ENCODE peak calls at places on chromosomes 1 and 21, in eight cellular contexts. One of them, this sample, is unnamed. For H3K27me3, the result is how much of the 10 kb centered on the place peaks cover.

GRCh38 chr1:10767282-10767681 is 29.2 kb downstream of the CASZ1 start:
- DNase-seq in hepatocyte: no peak
- DNase-seq in endothelial cell of umbilical vein: no peak
- DNase-seq in AG04450: no peak
- DNase-seq in CD4-positive, alpha-beta T cell: no peak
- DNase-seq in body of pancreas: no peak
- DNase-seq in adrenal gland: no peak
- DNase-seq in mesendoderm: no peak
- DNase-seq in this sample: no peak

GRCh38 chr1:174364996-174365760 is 82.6 kb upstream of the GPR52 start:
- DNase-seq in AG04450: no peak
- DNase-seq in body of pancreas: no peak
- DNase-seq in hepatocyte: no peak
- DNase-seq in mesendoderm: no peak
- DNase-seq in adrenal gland: no peak
- DNase-seq in CD4-positive, alpha-beta T cell: no peak
- DNase-seq in endothelial cell of umbilical vein: no peak
- DNase-seq in this sample: no peak

GRCh38 chr1:23905461-23906025 is 7.6 kb downstream of the CNR2 start:
- DNase-seq in CD4-positive, alpha-beta T cell: no peak
- DNase-seq in body of pancreas: no peak
- DNase-seq in mesendoderm: no peak
- DNase-seq in hepatocyte: no peak
- DNase-seq in adrenal gland: no peak
- DNase-seq in AG04450: no peak
- DNase-seq in endothelial cell of umbilical vein: no peak
- DNase-seq in this sample: no peak

GRCh38 chr1:12209495-12209832 is 20.4 kb upstream of the VPS13D start:
- DNase-seq in hepatocyte: no peak
- DNase-seq in adrenal gland: no peak
- DNase-seq in endothelial cell of umbilical vein: no peak
- DNase-seq in CD4-positive, alpha-beta T cell: no peak
- DNase-seq in AG04450: no peak
- DNase-seq in body of pancreas: no peak
- DNase-seq in mesendoderm: no peak
- DNase-seq in this sample: no peak

GRCh38 chr21:27464643-27465042 is 497.8 kb upstream of the ADAMTS5 start:
- DNase-seq in AG04450: no peak
- DNase-seq in CD4-positive, alpha-beta T cell: no peak
- DNase-seq in body of pancreas: no peak
- DNase-seq in mesendoderm: no peak
- DNase-seq in endothelial cell of umbilical vein: peak
- DNase-seq in hepatocyte: no peak
- DNase-seq in adrenal gland: no peak
- DNase-seq in this sample: no peak

GRCh38 chr1:222994506-222995229 is 148.4 kb downstream of the TLR5 start:
- DNase-seq in endothelial cell of umbilical vein: peak
- DNase-seq in mesendoderm: peak
- DNase-seq in adrenal gland: no peak
- DNase-seq in AG04450: peak
- DNase-seq in body of pancreas: no peak
- DNase-seq in hepatocyte: no peak
- DNase-seq in CD4-positive, alpha-beta T cell: no peak
- DNase-seq in this sample: no peak

GRCh38 chr1:195745170-195746009 is 862.9 kb downstream of the KCNT2 start:
- DNase-seq in hepatocyte: no peak
- DNase-seq in AG04450: no peak
- DNase-seq in body of pancreas: no peak
- DNase-seq in CD4-positive, alpha-beta T cell: no peak
- DNase-seq in mesendoderm: no peak
- DNase-seq in endothelial cell of umbilical vein: no peak
- DNase-seq in adrenal gland: no peak
- DNase-seq in this sample: no peak

GRCh38 chr1:219798283-219799030 is 129.9 kb downstream of the SLC30A10 start:
- DNase-seq in AG04450: no peak
- DNase-seq in adrenal gland: no peak
- DNase-seq in CD4-positive, alpha-beta T cell: no peak
- DNase-seq in mesendoderm: no peak
- DNase-seq in body of pancreas: no peak
- DNase-seq in endothelial cell of umbilical vein: no peak
- DNase-seq in hepatocyte: no peak
- DNase-seq in this sample: no peak

GRCh38 chr1:154595621-154596020 is 12.4 kb downstream of the ADAR start:
- DNase-seq in hepatocyte: no peak
- DNase-seq in endothelial cell of umbilical vein: no peak
- DNase-seq in adrenal gland: no peak
- DNase-seq in mesendoderm: no peak
- DNase-seq in CD4-positive, alpha-beta T cell: no peak
- DNase-seq in body of pancreas: no peak
- DNase-seq in AG04450: no peak
- DNase-seq in this sample: no peak

GRCh38 chr1:55310517-55310927 is 95.4 kb upstream of the USP24 start:
- DNase-seq in hepatocyte: peak
- DNase-seq in mesendoderm: peak
- DNase-seq in endothelial cell of umbilical vein: peak
- DNase-seq in AG04450: peak
- DNase-seq in adrenal gland: no peak
- DNase-seq in body of pancreas: no peak
- DNase-seq in CD4-positive, alpha-beta T cell: no peak
- DNase-seq in this sample: no peak

GRCh38 chr21:26849428-26850115 is 4.4 kb upstream of the ADAMTS1 start:
- DNase-seq in hepatocyte: peak
- DNase-seq in adrenal gland: no peak
- DNase-seq in CD4-positive, alpha-beta T cell: no peak
- DNase-seq in AG04450: no peak
- DNase-seq in endothelial cell of umbilical vein: peak
- DNase-seq in body of pancreas: no peak
- DNase-seq in mesendoderm: peak
- DNase-seq in this sample: no peak

GRCh38 chr1:15847100-15847892 is at the start of gene SPEN:
- DNase-seq in CD4-positive, alpha-beta T cell: peak
- DNase-seq in endothelial cell of umbilical vein: peak
- DNase-seq in body of pancreas: peak
- DNase-seq in hepatocyte: peak
- DNase-seq in adrenal gland: peak
- DNase-seq in AG04450: peak
- DNase-seq in mesendoderm: peak
- DNase-seq in this sample: peak

GRCh38 chr1:71307451-71307850 is 226.6 kb upstream of the ZRANB2 start:
- DNase-seq in AG04450: peak
- DNase-seq in hepatocyte: no peak
- DNase-seq in CD4-positive, alpha-beta T cell: no peak
- DNase-seq in adrenal gland: no peak
- DNase-seq in body of pancreas: no peak
- DNase-seq in mesendoderm: peak
- DNase-seq in endothelial cell of umbilical vein: peak
- DNase-seq in this sample: no peak

GRCh38 chr1:214002472-214002871 is 14.7 kb downstream of the PROX1 start:
- DNase-seq in adrenal gland: no peak
- DNase-seq in CD4-positive, alpha-beta T cell: no peak
- DNase-seq in hepatocyte: peak
- DNase-seq in endothelial cell of umbilical vein: peak
- DNase-seq in mesendoderm: no peak
- DNase-seq in body of pancreas: peak
- DNase-seq in AG04450: no peak
- DNase-seq in this sample: no peak

GRCh38 chr1:100631015-100631521 is 88.5 kb upstream of the VCAM1 start:
- DNase-seq in body of pancreas: no peak
- DNase-seq in AG04450: peak
- DNase-seq in adrenal gland: no peak
- DNase-seq in endothelial cell of umbilical vein: peak
- DNase-seq in mesendoderm: no peak
- DNase-seq in CD4-positive, alpha-beta T cell: no peak
- DNase-seq in hepatocyte: no peak
- DNase-seq in this sample: no peak

GRCh38 chr1:100628631-100629081 is 90.7 kb downstream of the GPR88 start:
- DNase-seq in endothelial cell of umbilical vein: peak
- DNase-seq in CD4-positive, alpha-beta T cell: no peak
- DNase-seq in adrenal gland: peak
- DNase-seq in mesendoderm: no peak
- DNase-seq in AG04450: no peak
- DNase-seq in body of pancreas: no peak
- DNase-seq in hepatocyte: no peak
- DNase-seq in this sample: no peak

GRCh38 chr1:100627936-100628335 is 90.0 kb downstream of the GPR88 start:
- DNase-seq in AG04450: no peak
- DNase-seq in hepatocyte: no peak
- DNase-seq in adrenal gland: no peak
- DNase-seq in body of pancreas: no peak
- DNase-seq in mesendoderm: no peak
- DNase-seq in CD4-positive, alpha-beta T cell: no peak
- DNase-seq in endothelial cell of umbilical vein: peak
- DNase-seq in this sample: no peak

GRCh38 chr1:100627018-100627716 is 89.2 kb downstream of the GPR88 start:
- DNase-seq in adrenal gland: no peak
- DNase-seq in CD4-positive, alpha-beta T cell: no peak
- DNase-seq in endothelial cell of umbilical vein: peak
- DNase-seq in AG04450: peak
- DNase-seq in body of pancreas: no peak
- DNase-seq in mesendoderm: no peak
- DNase-seq in hepatocyte: no peak
- DNase-seq in this sample: no peak

DNA sequence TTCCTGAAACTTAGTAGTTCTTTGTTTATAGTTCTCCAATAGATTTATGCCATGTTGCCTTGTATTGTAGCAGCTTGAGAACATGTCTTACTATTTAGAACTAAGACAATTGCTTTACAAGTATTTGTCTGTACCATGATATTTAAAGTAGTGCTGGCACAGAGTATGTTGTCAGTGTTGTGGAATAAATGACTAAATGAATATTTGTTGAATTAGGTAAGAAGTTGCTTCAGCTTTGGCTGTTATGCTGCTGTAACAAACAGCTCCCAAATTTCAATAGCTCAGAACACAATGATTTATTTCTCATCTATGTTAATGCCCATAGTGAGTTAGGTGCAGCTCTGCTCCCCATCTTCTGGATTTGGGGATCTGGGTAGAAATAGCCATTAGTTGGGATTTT is 90.2 kb upstream of the VCAM1 start:
- DNase-seq in endothelial cell of umbilical vein: peak
- DNase-seq in mesendoderm: no peak
- DNase-seq in hepatocyte: no peak
- DNase-seq in adrenal gland: no peak
- DNase-seq in CD4-positive, alpha-beta T cell: no peak
- DNase-seq in AG04450: no peak
- DNase-seq in body of pancreas: no peak
- DNase-seq in this sample: no peak
- H3K27ac ChIP-seq in endothelial cell of umbilical vein: no peak
- H3K27ac ChIP-seq in mesendoderm: no peak
- H3K27ac ChIP-seq in hepatocyte: no peak
- H3K27ac ChIP-seq in adrenal gland: peak
- H3K27ac ChIP-seq in CD4-positive, alpha-beta T cell: no peak
- H3K27ac ChIP-seq in AG04450: no peak
- H3K27ac ChIP-seq in body of pancreas: no peak
- H3K27ac ChIP-seq in this sample: no peak

DNA sequence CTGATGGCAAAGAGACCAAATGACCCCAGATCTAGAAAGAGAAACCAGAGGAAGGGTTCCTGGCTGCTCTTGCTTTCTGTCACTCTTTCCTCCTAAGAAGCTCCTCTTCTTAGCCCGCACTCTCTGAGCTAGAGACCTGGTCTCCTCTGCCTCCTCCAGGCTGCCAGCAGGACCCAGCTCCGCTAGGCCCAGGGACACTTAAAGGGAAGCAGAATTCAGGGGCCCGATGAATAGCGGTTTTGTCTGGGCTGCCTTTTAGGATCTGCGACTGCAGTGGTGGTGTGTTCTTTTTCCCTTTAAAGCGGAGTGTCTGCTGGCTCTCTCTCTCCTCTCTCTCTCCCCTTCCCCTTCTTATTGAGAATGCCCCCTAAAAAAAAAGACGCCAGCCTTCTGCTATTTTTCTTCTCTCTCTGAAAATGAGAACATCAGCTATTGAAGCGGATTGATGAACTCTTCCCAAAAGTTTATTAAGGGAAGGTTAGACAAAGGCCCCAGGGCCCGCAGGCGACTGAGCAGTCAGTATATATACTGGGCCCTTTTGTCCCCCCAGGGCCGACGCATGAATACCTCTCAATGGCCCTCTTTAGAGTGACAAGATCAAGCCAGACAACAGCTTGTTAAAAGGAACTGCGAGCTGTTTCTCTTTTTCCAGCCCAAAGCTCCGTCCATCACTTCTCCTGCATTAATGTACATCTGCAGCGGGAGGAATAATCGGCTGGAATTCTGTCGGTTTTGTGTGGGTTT is 27.0 kb downstream of the PAX7 start:
- DNase-seq in adrenal gland: no peak
- DNase-seq in endothelial cell of umbilical vein: no peak
- DNase-seq in body of pancreas: no peak
- DNase-seq in CD4-positive, alpha-beta T cell: no peak
- DNase-seq in AG04450: no peak
- DNase-seq in mesendoderm: no peak
- DNase-seq in hepatocyte: no peak
- DNase-seq in this sample: no peak
- H3K27me3 ChIP-seq in adrenal gland: under half
- H3K27me3 ChIP-seq in endothelial cell of umbilical vein: under half
- H3K27me3 ChIP-seq in body of pancreas: under half
- H3K27me3 ChIP-seq in CD4-positive, alpha-beta T cell: under half
- H3K27me3 ChIP-seq in AG04450: under half
- H3K27me3 ChIP-seq in mesendoderm: under half
- H3K27me3 ChIP-seq in hepatocyte: half or more
- H3K27me3 ChIP-seq in this sample: half or more

DNA sequence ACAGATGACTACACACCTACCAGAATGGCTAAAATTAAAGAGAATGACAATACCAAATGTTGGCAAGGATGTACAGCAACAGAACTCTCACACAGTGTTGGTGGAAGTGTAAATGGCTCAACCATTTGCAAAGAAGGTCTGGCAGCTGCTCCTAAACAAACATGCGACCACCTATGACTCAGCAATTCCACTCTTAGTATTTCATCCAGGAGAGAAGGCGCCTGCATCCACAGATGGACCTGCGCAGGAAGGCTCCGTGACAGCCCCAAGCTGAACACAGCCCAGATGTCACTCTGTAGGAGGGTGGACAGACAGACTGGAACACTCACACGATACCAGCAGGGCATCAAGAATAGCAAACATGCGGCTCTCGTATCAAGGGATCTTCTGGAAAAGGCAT is 6.7 kb downstream of the PTTG1IP start:
- DNase-seq in endothelial cell of umbilical vein: peak
- DNase-seq in mesendoderm: peak
- DNase-seq in CD4-positive, alpha-beta T cell: no peak
- DNase-seq in body of pancreas: no peak
- DNase-seq in AG04450: no peak
- DNase-seq in hepatocyte: peak
- DNase-seq in adrenal gland: no peak
- DNase-seq in this sample: no peak
- H3K27ac ChIP-seq in endothelial cell of umbilical vein: peak
- H3K27ac ChIP-seq in mesendoderm: no peak
- H3K27ac ChIP-seq in CD4-positive, alpha-beta T cell: no peak
- H3K27ac ChIP-seq in body of pancreas: no peak
- H3K27ac ChIP-seq in AG04450: no peak
- H3K27ac ChIP-seq in hepatocyte: peak
- H3K27ac ChIP-seq in adrenal gland: no peak
- H3K27ac ChIP-seq in this sample: no peak

DNA sequence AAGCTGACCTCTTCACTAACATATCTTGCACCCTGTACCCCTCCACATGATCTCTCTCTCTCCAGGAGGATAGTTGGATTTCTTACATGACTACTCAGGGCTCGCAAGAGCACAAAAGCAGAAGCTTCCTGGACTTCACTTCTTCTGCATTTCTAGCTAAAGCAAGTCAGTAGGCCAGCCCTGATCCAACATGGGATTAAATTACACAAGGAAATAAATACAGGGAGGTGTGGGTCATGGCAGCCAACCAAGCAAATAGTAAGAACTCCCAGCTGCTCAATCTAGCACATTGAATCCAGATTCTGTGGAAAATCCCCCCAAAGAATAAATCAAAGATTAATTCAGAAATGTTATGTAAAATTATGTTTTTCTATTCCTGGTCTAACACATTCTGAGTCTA is 33.3 kb downstream of the KLHDC7A start:
- DNase-seq in endothelial cell of umbilical vein: no peak
- DNase-seq in body of pancreas: peak
- DNase-seq in mesendoderm: no peak
- DNase-seq in CD4-positive, alpha-beta T cell: no peak
- DNase-seq in AG04450: no peak
- DNase-seq in adrenal gland: no peak
- DNase-seq in hepatocyte: no peak
- DNase-seq in this sample: no peak
- H3K27me3 ChIP-seq in endothelial cell of umbilical vein: under half
- H3K27me3 ChIP-seq in body of pancreas: under half
- H3K27me3 ChIP-seq in mesendoderm: under half
- H3K27me3 ChIP-seq in CD4-positive, alpha-beta T cell: under half
- H3K27me3 ChIP-seq in AG04450: under half
- H3K27me3 ChIP-seq in adrenal gland: under half
- H3K27me3 ChIP-seq in hepatocyte: under half
- H3K27me3 ChIP-seq in this sample: under half

This sample was measured in left ventricle myocardium inferior.